ENCODE peak calls at places on chromosomes 3 and 15, in eight cellular contexts. K, P, I, R, O, S, H and U are unnamed samples.

GRCh38 chr3:150307862-150308261 is 100.2 kb upstream of the TSC22D2 start:
- DNase-seq in K (no peak), P (no peak), I (no peak), R (no peak), O (no peak), S (no peak), H (no peak), U (no peak)

GRCh38 chr3:159775372-159775961 is 213.2 kb upstream of the IL12A start:
- DNase-seq in K (peak), P (peak), I (no peak), R (no peak), O (no peak), S (no peak), H (peak), U (peak)

GRCh38 chr3:8996681-8997121 is 33.4 kb upstream of the RAD18 start:
- DNase-seq in K (peak), P (peak), I (no peak), R (no peak), O (peak), S (no peak), H (peak), U (no peak)

GRCh38 chr15:89088605-89089315 is 504 bp downstream of the ABHD2 start:
- DNase-seq in K (no peak), P (no peak), I (peak), R (no peak), O (peak), S (no peak), H (peak), U (no peak)

GRCh38 chr3:190617185-190617584 is 103.3 kb downstream of the IL1RAP start:
- DNase-seq in K (no peak), P (no peak), I (no peak), R (peak), O (no peak), S (no peak), H (no peak), U (no peak)

GRCh38 chr15:44836094-44836493 is 99.8 kb downstream of the TRIM69 start:
- DNase-seq in K (no peak), P (no peak), I (no peak), R (peak), O (no peak), S (no peak), H (no peak), U (no peak)

GRCh38 chr3:127734754-127735473 is 62.2 kb downstream of the ABTB1 start:
- DNase-seq in K (peak), P (peak), I (no peak), R (peak), O (no peak), S (no peak), H (peak), U (peak)

GRCh38 chr3:137110392-137110996 is 152.7 kb downstream of the IL20RB start:
- DNase-seq in K (peak), P (no peak), I (no peak), R (peak), O (peak), S (no peak), H (peak), U (peak)

GRCh38 chr3:66037986-66038369 is 740 bp downstream of the MAGI1 start:
- DNase-seq in K (no peak), P (no peak), I (peak), R (no peak), O (peak), S (no peak), H (no peak), U (no peak)

GRCh38 chr3:81716870-81717509 is 44.5 kb downstream of the GBE1 start:
- DNase-seq in K (peak), P (peak), I (no peak), R (peak), O (peak), S (no peak), H (peak), U (no peak)

GRCh38 chr3:10762611-10763247 is 53.3 kb upstream of the SLC6A11 start:
- DNase-seq in K (no peak), P (no peak), I (no peak), R (no peak), O (no peak), S (no peak), H (no peak), U (no peak)

GRCh38 chr15:49900836-49901235 is 218.2 kb downstream of the ATP8B4 start:
- DNase-seq in K (no peak), P (no peak), I (no peak), R (no peak), O (no peak), S (no peak), H (no peak), U (no peak)

GRCh38 chr15:85327820-85328219 is 52.6 kb upstream of the AKAP13 start:
- DNase-seq in K (no peak), P (no peak), I (no peak), R (no peak), O (no peak), S (no peak), H (no peak), U (no peak)

GRCh38 chr15:56906766-56907165 is 11.7 kb upstream of the TCF12 start:
- DNase-seq in K (no peak), P (no peak), I (no peak), R (no peak), O (no peak), S (no peak), H (no peak), U (no peak)

GRCh38 chr3:19250959-19251610 is 102.8 kb downstream of the KCNH8 start:
- DNase-seq in K (no peak), P (no peak), I (no peak), R (no peak), O (peak), S (no peak), H (no peak), U (no peak)

GRCh38 chr15:94061041-94061440 is 170.3 kb upstream of the MCTP2 start:
- DNase-seq in K (peak), P (no peak), I (no peak), R (no peak), O (no peak), S (no peak), H (no peak), U (no peak)

GRCh38 chr3:68162644-68163043 is 508.2 kb upstream of the SUCLG2 start:
- DNase-seq in K (no peak), P (no peak), I (no peak), R (no peak), O (no peak), S (no peak), H (no peak), U (no peak)

GRCh38 chr3:170809975-170810357 is 60.0 kb downstream of the RPL22L1 start:
- DNase-seq in K (peak), P (no peak), I (no peak), R (no peak), O (no peak), S (no peak), H (peak), U (peak)

GRCh38 chr3:119834754-119835365 is 53.0 kb downstream of the NR1I2 start:
- DNase-seq in K (no peak), P (no peak), I (no peak), R (no peak), O (no peak), S (no peak), H (no peak), U (no peak)

GRCh38 chr15:66730168-66731014 is 28.4 kb downstream of the SMAD6 start:
- DNase-seq in K (peak), P (no peak), I (no peak), R (no peak), O (no peak), S (no peak), H (no peak), U (no peak)

GRCh38 chr15:51735611-51736010 is 1.8 kb downstream of the LYSMD2 start:
- DNase-seq in K (no peak), P (no peak), I (no peak), R (no peak), O (no peak), S (peak), H (no peak), U (no peak)
- H3K4me3 ChIP-seq in K (no peak), P (no peak), I (peak), R (no peak), O (no peak), S (no peak), H (no peak), U (no peak)

GRCh38 chr3:132038198-132038825 is 3.5 kb upstream of the CPNE4 start:
- DNase-seq in K (peak), P (no peak), I (no peak), R (no peak), O (no peak), S (no peak), H (peak), U (no peak)
- TF ChIP-seq CTCF in K (peak), P (peak), I (peak), R (peak), O (peak), S (no peak), H (peak), U (peak)

GRCh38 chr3:185939721-185940120 is 1.9 kb upstream of the TRA2B start:
- DNase-seq in K (no peak), P (no peak), I (no peak), R (no peak), O (no peak), S (no peak), H (no peak), U (no peak)

GRCh38 chr3:185942396-185942795 is 4.6 kb upstream of the TRA2B start:
- DNase-seq in K (no peak), P (no peak), I (no peak), R (no peak), O (no peak), S (no peak), H (no peak), U (no peak)

GRCh38 chr3:185940951-185941350 is 3.1 kb upstream of the TRA2B start:
- DNase-seq in K (no peak), P (no peak), I (no peak), R (no peak), O (no peak), S (no peak), H (no peak), U (no peak)

GRCh38 chr3:185943363-185944106 is 5.7 kb upstream of the TRA2B start:
- DNase-seq in K (peak), P (peak), I (peak), R (no peak), O (peak), S (peak), H (peak), U (peak)

DNA sequence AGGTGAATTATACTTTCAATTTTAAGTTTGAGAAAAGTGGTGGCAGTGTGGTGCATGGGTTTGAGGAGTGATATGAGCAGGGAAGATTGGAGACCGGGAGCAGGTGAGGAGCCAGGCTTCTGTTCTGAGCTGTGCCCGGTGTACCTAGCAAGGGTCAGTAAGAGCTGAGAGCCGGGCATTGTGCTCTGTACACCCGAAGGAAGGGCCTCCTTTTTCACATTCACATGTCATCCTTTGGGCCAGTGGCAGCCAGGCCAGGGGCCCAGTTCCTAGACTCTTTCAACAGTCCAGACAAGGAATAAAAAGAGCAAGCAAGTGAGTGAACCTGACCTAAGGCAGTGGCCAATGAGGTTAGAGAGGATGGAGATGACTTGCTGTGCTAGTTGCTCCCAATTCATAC is 5.1 kb upstream of the TRA2B start:
- DNase-seq in K (no peak), P (no peak), I (no peak), R (no peak), O (no peak), S (no peak), H (no peak), U (no peak)
- H3K4me3 ChIP-seq in K (no peak), P (no peak), I (no peak), R (no peak), O (no peak), S (no peak), H (no peak), U (no peak)

GRCh38 chr3:168467085-168467714 is 371.5 kb upstream of the GOLIM4 start:
- DNase-seq in K (peak), P (peak), I (no peak), R (peak), O (no peak), S (no peak), H (peak), U (peak)
- TF ChIP-seq CTCF in K (peak), P (peak), I (peak), R (peak), O (peak), S (no peak), H (peak), U (peak)

GRCh38 chr3:156530969-156531368 is 23.9 kb downstream of the SSR3 start:
- DNase-seq in K (no peak), P (no peak), I (no peak), R (no peak), O (no peak), S (no peak), H (no peak), U (no peak)
- H3K4me3 ChIP-seq in K (no peak), P (no peak), I (no peak), R (no peak), O (no peak), S (no peak), H (no peak), U (no peak)